ENCODE peak calls at places on chromosomes 5 and 9, in nine cellular contexts. C, T, I, W, H, R, F, L and Z are unnamed samples.
A peak's percentile ranks its signal among the peaks of the same experiment; 100 is the strongest.

GRCh38 chr9:123796618-123797484 is 133.1 kb downstream of the DENND1A start:
- DNase-seq in C (no peak), T (no peak), I (no peak), W (no peak), H (no peak), R (no peak), F (no peak), L (no peak), Z (no peak)

GRCh38 chr5:116859666-116860320 is 285.2 kb upstream of the SEMA6A start:
- DNase-seq in C (no peak), T (no peak), I (no peak), W (no peak), H (no peak), R (no peak), F (no peak), L (peak; percentile 37), Z (no peak)

GRCh38 chr5:134070979-134071849 is 43.3 kb upstream of the TCF7 start:
- DNase-seq in C (no peak), T (peak; percentile 32), I (no peak), W (no peak), H (no peak), R (peak; percentile 54), F (no peak), L (peak; percentile 24), Z (peak; percentile 9)

GRCh38 chr5:57768771-57769170 is 286.2 kb upstream of the ACTBL2 start:
- DNase-seq in C (no peak), T (no peak), I (no peak), W (no peak), H (no peak), R (no peak), F (no peak), L (no peak), Z (no peak)

GRCh38 chr9:122561446-122561845 is 8.5 kb downstream of the OR1N2 start:
- DNase-seq in C (no peak), T (no peak), I (no peak), W (no peak), H (no peak), R (no peak), F (no peak), L (no peak), Z (no peak)

GRCh38 chr9:94173632-94174031 is 85.5 kb upstream of the ZNF169 start:
- DNase-seq in C (no peak), T (no peak), I (no peak), W (no peak), H (no peak), R (no peak), F (no peak), L (no peak), Z (no peak)

GRCh38 chr5:154368041-154368800 is 77.6 kb upstream of the SAP30L start:
- DNase-seq in C (no peak), T (no peak), I (peak; percentile 96), W (no peak), H (peak; percentile 89), R (peak; percentile 70), F (peak; percentile 95), L (peak; percentile 97), Z (no peak)

GRCh38 chr9:103397868-103398600 is 402.9 kb downstream of the CYLC2 start:
- DNase-seq in C (peak; percentile 11), T (peak; percentile 19), I (peak; percentile 36), W (no peak), H (peak; percentile 10), R (no peak), F (peak; percentile 58), L (peak; percentile 54), Z (no peak)

GRCh38 chr9:91711755-91712591 is 238.1 kb downstream of the ROR2 start:
- DNase-seq in C (peak; percentile 30), T (peak; percentile 72), I (no peak), W (no peak), H (no peak), R (no peak), F (no peak), L (peak; percentile 43), Z (no peak)

GRCh38 chr9:129381481-129381957 is 203.5 kb upstream of the IER5L start:
- DNase-seq in C (no peak), T (no peak), I (no peak), W (no peak), H (no peak), R (peak; percentile 45), F (no peak), L (no peak), Z (no peak)

GRCh38 chr5:16540421-16540820 is 74.8 kb upstream of the ZNF622 start:
- DNase-seq in C (no peak), T (no peak), I (no peak), W (no peak), H (no peak), R (no peak), F (peak; percentile 83), L (peak; percentile 15), Z (no peak)

GRCh38 chr9:69252436-69252835 is 72.6 kb upstream of the ENTREP1 start:
- DNase-seq in C (no peak), T (no peak), I (no peak), W (no peak), H (no peak), R (no peak), F (no peak), L (no peak), Z (no peak)

DNA sequence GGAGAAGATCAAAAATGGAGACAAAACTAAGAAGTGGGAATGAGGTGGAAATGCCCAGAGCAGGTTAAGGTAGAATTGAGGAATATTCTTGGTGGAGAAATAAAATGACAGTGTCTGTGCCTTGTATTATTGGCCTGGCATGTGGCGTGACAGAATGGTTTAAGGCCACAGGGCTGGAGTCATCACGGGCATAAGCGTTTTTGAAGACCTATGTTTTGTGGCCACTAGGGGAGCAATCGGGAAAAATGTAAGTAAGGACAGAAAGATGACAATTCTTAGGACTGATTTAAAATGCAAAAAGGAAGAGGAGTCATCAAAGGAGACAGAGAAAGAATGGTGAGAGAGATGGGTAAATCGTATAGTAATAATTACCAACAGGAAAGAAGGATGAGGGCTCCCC is 72.2 kb upstream of the EPB41L4A start:
- DNase-seq in C (no peak), T (no peak), I (no peak), W (no peak), H (no peak), R (no peak), F (no peak), L (no peak), Z (no peak)
- TF ChIP-seq CTCF in C (peak; percentile 50), T (no peak), I (peak; percentile 42), W (peak; percentile 5), H (peak; percentile 60), R (no peak), F (peak; percentile 38), L (peak; percentile 33), Z (no peak)

GRCh38 chr9:97292200-97292599 is 15.3 kb upstream of the CCDC180 start:
- DNase-seq in C (no peak), T (no peak), I (no peak), W (no peak), H (no peak), R (no peak), F (no peak), L (no peak), Z (no peak)
- H3K36me3 ChIP-seq in C (peaks cover 37% of the 10 kb centered on the region), T (peaks cover 16% of the 10 kb centered on the region), I (no peaks in the 10 kb centered on the region), W (peaks cover 21% of the 10 kb centered on the region), H (no peaks in the 10 kb centered on the region), R (peaks cover 32% of the 10 kb centered on the region), F (no peaks in the 10 kb centered on the region), L (no peaks in the 10 kb centered on the region), Z (no peaks in the 10 kb centered on the region)

GRCh38 chr5:4156889-4157288 is 561.3 kb downstream of the IRX1 start:
- DNase-seq in C (no peak), T (no peak), I (no peak), W (no peak), H (no peak), R (no peak), F (peak; percentile 85), L (no peak), Z (no peak)
- H3K9me3 ChIP-seq in C (peaks cover 2% of the 10 kb centered on the region), T (no peaks in the 10 kb centered on the region), I (no peaks in the 10 kb centered on the region), W (no peaks in the 10 kb centered on the region), H (no peaks in the 10 kb centered on the region), R (no peaks in the 10 kb centered on the region), F (no peaks in the 10 kb centered on the region), L (no peaks in the 10 kb centered on the region), Z (peaks cover 11% of the 10 kb centered on the region)

GRCh38 chr9:137665697-137666504 is 47.1 kb downstream of the EHMT1 start:
- DNase-seq in C (no peak), T (no peak), I (no peak), W (no peak), H (no peak), R (peak; percentile 76), F (no peak), L (no peak), Z (no peak)
- TF ChIP-seq CTCF in C (no peak), T (no peak), I (no peak), W (no peak), H (no peak), R (no peak), F (no peak), L (no peak), Z (no peak)